ENCODE peak calls at places on chromosomes 3 and 15, in four cellular contexts. One of them, this sample, is unnamed.

GRCh38 chr3:132730891-132731580 is 8.8 kb upstream of the NPHP3 start:
- DNase-seq in GM12878: no peak
- DNase-seq in HepG2: peak; percentile 33
- DNase-seq in K562: no peak
- DNase-seq in this sample: no peak

GRCh38 chr3:147688868-147689267 is 279.7 kb downstream of the ZIC1 start:
- DNase-seq in GM12878: no peak
- DNase-seq in HepG2: no peak
- DNase-seq in K562: no peak
- DNase-seq in this sample: no peak

GRCh38 chr3:50150863-50151686 is 4.0 kb upstream of the SEMA3F start:
- DNase-seq in GM12878: no peak
- DNase-seq in HepG2: no peak
- DNase-seq in K562: no peak
- DNase-seq in this sample: peak; percentile 68

GRCh38 chr3:195609229-195609628 is 25.5 kb upstream of the APOD start:
- DNase-seq in GM12878: no peak
- DNase-seq in HepG2: no peak
- DNase-seq in K562: no peak
- DNase-seq in this sample: no peak

GRCh38 chr3:182710557-182711157 is 82.6 kb upstream of the ATP11B start:
- DNase-seq in GM12878: no peak
- DNase-seq in HepG2: peak; percentile 16
- DNase-seq in K562: peak; percentile 47
- DNase-seq in this sample: no peak

GRCh38 chr3:129623447-129624118 is 17.1 kb upstream of the PLXND1 start:
- DNase-seq in GM12878: no peak
- DNase-seq in HepG2: no peak
- DNase-seq in K562: no peak
- DNase-seq in this sample: no peak

GRCh38 chr15:42118650-42119531 is 24.5 kb upstream of the PLA2G4D start:
- DNase-seq in GM12878: no peak
- DNase-seq in HepG2: no peak
- DNase-seq in K562: no peak
- DNase-seq in this sample: no peak

GRCh38 chr15:48177383-48177874 is 666 bp downstream of the MYEF2 start:
- DNase-seq in GM12878: peak; percentile 11
- DNase-seq in HepG2: no peak
- DNase-seq in K562: no peak
- DNase-seq in this sample: no peak

GRCh38 chr15:54017911-54018310 is 39.7 kb downstream of the UNC13C start:
- DNase-seq in GM12878: no peak
- DNase-seq in HepG2: no peak
- DNase-seq in K562: no peak
- DNase-seq in this sample: no peak

GRCh38 chr3:73716418-73716817 is 91.7 kb upstream of the PDZRN3 start:
- DNase-seq in GM12878: no peak
- DNase-seq in HepG2: no peak
- DNase-seq in K562: no peak
- DNase-seq in this sample: no peak

GRCh38 chr3:177646749-177647148 is 449.5 kb upstream of the TBL1XR1 start:
- DNase-seq in GM12878: no peak
- DNase-seq in HepG2: no peak
- DNase-seq in K562: no peak
- DNase-seq in this sample: no peak

GRCh38 chr3:138114431-138114918 is 933 bp downstream of the DZIP1L start:
- DNase-seq in GM12878: no peak
- DNase-seq in HepG2: peak; percentile 9
- DNase-seq in K562: no peak
- DNase-seq in this sample: peak; percentile 24

GRCh38 chr15:100623301-100623700 is 20.9 kb downstream of the ASB7 start:
- DNase-seq in GM12878: no peak
- DNase-seq in HepG2: no peak
- DNase-seq in K562: no peak
- DNase-seq in this sample: no peak

GRCh38 chr3:78941587-78941986 is 826.2 kb downstream of the ROBO1 start:
- DNase-seq in GM12878: no peak
- DNase-seq in HepG2: no peak
- DNase-seq in K562: no peak
- DNase-seq in this sample: no peak

GRCh38 chr15:32636908-32637567 is 4.5 kb upstream of the SCG5 start:
- DNase-seq in GM12878: no peak
- DNase-seq in HepG2: no peak
- DNase-seq in K562: no peak
- DNase-seq in this sample: no peak

GRCh38 chr15:65434201-65434600 is 11.5 kb upstream of the IGDCC4 start:
- DNase-seq in GM12878: no peak
- DNase-seq in HepG2: no peak
- DNase-seq in K562: no peak
- DNase-seq in this sample: no peak

GRCh38 chr15:68187559-68187958 is 17.6 kb downstream of the CALML4 start:
- DNase-seq in GM12878: no peak
- DNase-seq in HepG2: no peak
- DNase-seq in K562: no peak
- DNase-seq in this sample: no peak

GRCh38 chr15:89860446-89860845 is 33.3 kb downstream of the AP3S2 start:
- DNase-seq in GM12878: no peak
- DNase-seq in HepG2: no peak
- DNase-seq in K562: no peak
- DNase-seq in this sample: no peak

GRCh38 chr3:57999423-58000115 is 8.7 kb upstream of the FLNB start:
- DNase-seq in GM12878: no peak
- DNase-seq in HepG2: peak; percentile 87
- DNase-seq in K562: no peak
- DNase-seq in this sample: no peak

GRCh38 chr3:29083607-29084120 is 197.2 kb upstream of the RBMS3 start:
- DNase-seq in GM12878: no peak
- DNase-seq in HepG2: no peak
- DNase-seq in K562: no peak
- DNase-seq in this sample: no peak

GRCh38 chr3:184181596-184181995 is 4.4 kb upstream of the ABCF3 start:
- DNase-seq in GM12878: no peak
- DNase-seq in HepG2: no peak
- DNase-seq in K562: no peak
- DNase-seq in this sample: no peak

GRCh38 chr3:48428863-48429415 is 947 bp downstream of the PLXNB1 start:
- DNase-seq in GM12878: no peak
- DNase-seq in HepG2: no peak
- DNase-seq in K562: peak; percentile 41
- DNase-seq in this sample: peak; percentile 65

GRCh38 chr3:177523991-177524438 is 326.7 kb upstream of the TBL1XR1 start:
- DNase-seq in GM12878: no peak
- DNase-seq in HepG2: peak; percentile 88
- DNase-seq in K562: no peak
- DNase-seq in this sample: no peak

GRCh38 chr3:51637941-51638471 is 33.0 kb upstream of the TEX264 start:
- DNase-seq in GM12878: no peak
- DNase-seq in HepG2: peak; percentile 74
- DNase-seq in K562: peak; percentile 73
- DNase-seq in this sample: peak; percentile 72

GRCh38 chr15:85493258-85493657 is 112.9 kb downstream of the AKAP13 start:
- DNase-seq in GM12878: no peak
- DNase-seq in HepG2: no peak
- DNase-seq in K562: no peak
- DNase-seq in this sample: no peak

GRCh38 chr3:1017879-1018278 is 74.9 kb upstream of the CNTN6 start:
- DNase-seq in GM12878: no peak
- DNase-seq in HepG2: no peak
- DNase-seq in K562: no peak
- DNase-seq in this sample: no peak

GRCh38 chr3:129441782-129442181 is 1.8 kb downstream of the IFT122 start:
- DNase-seq in GM12878: no peak
- DNase-seq in HepG2: no peak
- DNase-seq in K562: no peak
- DNase-seq in this sample: no peak

GRCh38 chr3:11498646-11499045 is 145.1 kb downstream of the VGLL4 start:
- DNase-seq in GM12878: no peak
- DNase-seq in HepG2: peak; percentile 55
- DNase-seq in K562: no peak
- DNase-seq in this sample: no peak

GRCh38 chr3:44926921-44927320 is 49.1 kb downstream of the ZDHHC3 start:
- DNase-seq in GM12878: no peak
- DNase-seq in HepG2: no peak
- DNase-seq in K562: peak; percentile 60
- DNase-seq in this sample: no peak

GRCh38 chr15:66897381-66897780 is 168.0 kb upstream of the SMAD3 start:
- DNase-seq in GM12878: no peak
- DNase-seq in HepG2: no peak
- DNase-seq in K562: no peak
- DNase-seq in this sample: no peak

GRCh38 chr3:145854486-145854885 is 306.5 kb downstream of the PLOD2 start:
- DNase-seq in GM12878: no peak
- DNase-seq in HepG2: no peak
- DNase-seq in K562: no peak
- DNase-seq in this sample: no peak

GRCh38 chr3:145857956-145858355 is 303.0 kb downstream of the PLOD2 start:
- DNase-seq in GM12878: peak; percentile 4
- DNase-seq in HepG2: peak; percentile 24
- DNase-seq in K562: no peak
- DNase-seq in this sample: no peak
- TF ChIP-seq TCF7 in GM12878: no peak
- TF ChIP-seq TCF7 in HepG2: no peak
- TF ChIP-seq TCF7 in K562: no peak
- TF ChIP-seq TCF7 in this sample: no peak

GRCh38 chr3:140466535-140466934 is 211.3 kb upstream of the TRIM42 start:
- DNase-seq in GM12878: no peak
- DNase-seq in HepG2: no peak
- DNase-seq in K562: no peak
- DNase-seq in this sample: no peak

GRCh38 chr3:140468407-140468806 is 209.5 kb upstream of the TRIM42 start:
- DNase-seq in GM12878: no peak
- DNase-seq in HepG2: peak; percentile 19
- DNase-seq in K562: no peak
- DNase-seq in this sample: no peak

GRCh38 chr3:140467916-140468315 is 209.9 kb upstream of the TRIM42 start:
- DNase-seq in GM12878: no peak
- DNase-seq in HepG2: no peak
- DNase-seq in K562: no peak
- DNase-seq in this sample: no peak

GRCh38 chr3:140465988-140466387 is 211.9 kb upstream of the TRIM42 start:
- DNase-seq in GM12878: no peak
- DNase-seq in HepG2: no peak
- DNase-seq in K562: no peak
- DNase-seq in this sample: no peak

DNA sequence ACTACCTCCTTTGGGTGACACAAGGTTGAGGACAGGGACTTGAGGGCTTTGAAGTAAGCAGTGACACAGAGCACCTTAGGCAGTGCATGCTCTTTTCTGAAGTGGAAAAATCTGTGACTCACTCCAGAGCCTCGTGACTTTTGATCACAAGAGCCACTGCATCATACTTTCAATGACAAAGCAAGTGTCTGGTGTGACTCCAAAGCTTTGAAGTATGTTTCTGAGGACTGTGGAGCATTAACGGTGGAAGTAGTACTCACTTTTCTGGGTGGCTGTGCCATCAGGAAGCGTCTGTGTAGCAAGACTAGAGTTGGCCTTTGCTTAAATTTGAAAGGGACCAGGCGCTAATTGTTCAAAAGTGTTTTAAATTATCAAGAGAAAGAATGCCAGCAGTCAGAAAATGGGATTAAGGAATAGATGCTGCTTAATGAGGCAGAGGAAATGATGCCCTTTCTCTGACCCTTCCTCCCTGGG is 210.7 kb upstream of the TRIM42 start:
- DNase-seq in GM12878: no peak
- DNase-seq in HepG2: peak; percentile 25
- DNase-seq in K562: no peak
- DNase-seq in this sample: no peak
- TF ChIP-seq MAX in GM12878: no peak
- TF ChIP-seq MAX in HepG2: no peak
- TF ChIP-seq MAX in K562: no peak
- TF ChIP-seq MAX in this sample: no peak

GRCh38 chr15:59565299-59565698 is 46.3 kb upstream of the GCNT3 start:
- DNase-seq in GM12878: no peak
- DNase-seq in HepG2: no peak
- DNase-seq in K562: no peak
- DNase-seq in this sample: no peak
- TF ChIP-seq TCF7 in GM12878: no peak
- TF ChIP-seq TCF7 in HepG2: no peak
- TF ChIP-seq TCF7 in K562: no peak
- TF ChIP-seq TCF7 in this sample: no peak

GRCh38 chr3:191087391-191087790 is 111.7 kb upstream of the OSTN start:
- DNase-seq in GM12878: no peak
- DNase-seq in HepG2: no peak
- DNase-seq in K562: no peak
- DNase-seq in this sample: no peak
- TF ChIP-seq MAX in GM12878: no peak
- TF ChIP-seq MAX in HepG2: no peak
- TF ChIP-seq MAX in K562: no peak
- TF ChIP-seq MAX in this sample: no peak

DNA sequence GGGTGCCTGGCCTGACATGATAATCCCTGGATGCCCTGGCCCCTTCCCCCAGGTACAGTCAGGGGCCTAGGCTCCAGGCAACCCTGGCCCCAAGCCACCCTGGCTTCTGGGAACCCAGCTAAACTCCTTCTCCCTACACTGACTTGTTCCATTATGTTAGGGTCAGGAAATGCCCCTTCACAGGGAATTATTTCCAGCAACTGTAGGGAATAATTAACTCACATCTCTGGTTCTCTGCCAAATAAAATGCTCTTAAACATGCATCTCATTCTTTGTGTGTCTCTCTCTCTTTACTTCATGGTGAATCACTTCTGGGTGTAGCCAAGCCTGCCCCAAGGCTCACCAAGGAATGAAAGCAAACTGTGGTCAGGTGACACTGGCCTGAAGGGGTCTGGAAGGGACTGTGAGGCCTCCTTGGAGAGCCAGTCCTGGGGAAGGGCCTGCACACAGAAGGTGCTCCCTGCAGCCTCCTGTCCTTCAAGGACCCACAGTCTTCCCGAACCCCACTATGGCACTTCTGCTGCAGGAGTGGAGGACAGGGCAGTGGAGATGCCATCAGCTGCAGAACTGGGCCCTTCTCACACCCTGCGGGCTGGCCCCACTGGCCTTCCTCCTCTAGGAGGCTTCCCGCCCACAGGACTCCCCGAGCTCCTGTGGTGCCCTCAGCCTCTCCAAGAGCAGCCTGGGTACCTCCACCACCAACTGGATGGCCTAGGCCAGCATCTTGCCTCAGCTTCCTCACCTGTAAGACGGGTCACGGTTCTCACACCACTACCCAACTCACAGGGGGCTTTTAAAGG is 17.6 kb downstream of the TKT start:
- DNase-seq in GM12878: no peak
- DNase-seq in HepG2: peak; percentile 80
- DNase-seq in K562: no peak
- DNase-seq in this sample: no peak
- TF ChIP-seq TCF7 in GM12878: no peak
- TF ChIP-seq TCF7 in HepG2: no peak
- TF ChIP-seq TCF7 in K562: no peak
- TF ChIP-seq TCF7 in this sample: no peak

DNA sequence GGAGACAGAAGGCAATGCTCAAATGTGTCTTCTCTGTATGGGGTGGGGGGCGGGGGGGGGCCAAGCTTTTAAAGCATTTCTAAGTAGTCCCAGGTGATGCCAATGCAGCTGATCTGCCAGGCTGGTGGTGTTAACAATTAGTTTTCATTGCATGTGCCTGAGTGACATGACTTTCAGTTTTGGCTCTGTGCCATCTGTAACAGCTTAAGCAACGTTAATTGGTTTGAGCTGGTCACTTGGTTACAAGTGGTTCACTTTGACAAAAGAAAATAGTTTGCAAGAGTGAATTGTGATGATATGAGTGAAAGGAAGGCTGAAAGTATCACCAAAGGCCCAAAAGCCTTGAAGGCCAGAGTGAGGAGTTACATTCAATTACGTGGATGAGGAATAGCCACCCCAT is 26.4 kb upstream of the LRIG1 start:
- DNase-seq in GM12878: no peak
- DNase-seq in HepG2: no peak
- DNase-seq in K562: no peak
- DNase-seq in this sample: no peak
- TF ChIP-seq MAX in GM12878: no peak
- TF ChIP-seq MAX in HepG2: no peak
- TF ChIP-seq MAX in K562: no peak
- TF ChIP-seq MAX in this sample: no peak